ENCODE peak calls at places on chromosome 6, in nine cellular contexts. G, X, K, B, H, N, T, A and U are unnamed samples.

GRCh38 chr6:107871981-107872380 is 47.9 kb upstream of the SCML4 start:
- DNase-seq in G (no peak), X (no peak), K (no peak), B (no peak), H (peak), N (no peak), T (peak), A (no peak), U (no peak)

GRCh38 chr6:25670793-25671513 is 18.9 kb downstream of the SCGN start:
- DNase-seq in G (peak), X (no peak), K (no peak), B (no peak), H (peak), N (no peak), T (no peak), A (no peak), U (no peak)

GRCh38 chr6:39190545-39191235 is 38.6 kb downstream of the KCNK5 start:
- DNase-seq in G (no peak), X (no peak), K (no peak), B (no peak), H (no peak), N (no peak), T (no peak), A (no peak), U (no peak)

GRCh38 chr6:154510144-154510905 is at the start of gene CNKSR3:
- DNase-seq in G (peak), X (peak), K (peak), B (no peak), H (peak), N (peak), T (peak), A (peak), U (peak)

GRCh38 chr6:140393665-140394064 is 1019.2 kb upstream of the CITED2 start:
- DNase-seq in G (no peak), X (no peak), K (peak), B (no peak), H (peak), N (no peak), T (peak), A (no peak), U (no peak)

GRCh38 chr6:11785953-11786579 is 7.5 kb upstream of the ADTRP start:
- DNase-seq in G (no peak), X (no peak), K (no peak), B (no peak), H (no peak), N (no peak), T (no peak), A (no peak), U (no peak)

GRCh38 chr6:43396408-43397149 is 27.1 kb upstream of the ZNF318 start:
- DNase-seq in G (peak), X (no peak), K (no peak), B (no peak), H (no peak), N (no peak), T (no peak), A (no peak), U (no peak)

GRCh38 chr6:155314773-155315515 is 660 bp upstream of the TFB1M start:
- DNase-seq in G (peak), X (peak), K (peak), B (no peak), H (peak), N (peak), T (peak), A (peak), U (peak)

GRCh38 chr6:122289721-122290501 is 109.5 kb upstream of the HSF2 start:
- DNase-seq in G (no peak), X (no peak), K (no peak), B (no peak), H (peak), N (peak), T (peak), A (no peak), U (no peak)